ENCODE peak calls at places on chromosomes 16 and 17, in ten cellular contexts. K, P, B, G, L, Z, S, D, W and A are unnamed samples.

GRCh38 chr17:40480501-40481003 is 20.9 kb downstream of the TNS4 start:
- DNase-seq in K (no peak), P (no peak), B (peak; percentile 68), G (peak; percentile 87), L (peak; percentile 38), Z (no peak), S (peak; percentile 83), D (no peak), W (peak; percentile 87), A (no peak)

GRCh38 chr17:76873856-76874255 is 5.7 kb downstream of the MGAT5B start:
- DNase-seq in K (no peak), P (no peak), B (no peak), G (no peak), L (no peak), Z (no peak), S (no peak), D (no peak), W (no peak), A (no peak)

GRCh38 chr17:73419051-73419450 is 107.2 kb upstream of the CDC42EP4 start:
- DNase-seq in K (no peak), P (no peak), B (no peak), G (no peak), L (no peak), Z (no peak), S (no peak), D (no peak), W (no peak), A (no peak)

GRCh38 chr16:57618306-57619132 is 9.9 kb upstream of the ADGRG1 start:
- DNase-seq in K (no peak), P (no peak), B (no peak), G (no peak), L (no peak), Z (no peak), S (no peak), D (no peak), W (no peak), A (no peak)

GRCh38 chr16:23323224-23324030 is 21.3 kb downstream of the SCNN1B start:
- DNase-seq in K (no peak), P (no peak), B (no peak), G (no peak), L (no peak), Z (no peak), S (no peak), D (no peak), W (no peak), A (no peak)

GRCh38 chr17:28693866-28694265 is 17.8 kb downstream of the PROCA1 start:
- DNase-seq in K (no peak), P (no peak), B (no peak), G (no peak), L (no peak), Z (no peak), S (no peak), D (no peak), W (no peak), A (no peak)

GRCh38 chr16:3149630-3150345 is 15.0 kb downstream of the ZNF213 start:
- DNase-seq in K (peak; percentile 65), P (peak; percentile 88), B (no peak), G (peak; percentile 37), L (peak; percentile 39), Z (peak; percentile 63), S (peak; percentile 20), D (no peak), W (peak; percentile 83), A (no peak)

GRCh38 chr16:25184771-25185170 is 32.0 kb upstream of the AQP8 start:
- DNase-seq in K (no peak), P (no peak), B (no peak), G (no peak), L (no peak), Z (no peak), S (no peak), D (no peak), W (no peak), A (no peak)

GRCh38 chr16:65314246-65315003 is 192.6 kb upstream of the CDH11 start:
- DNase-seq in K (no peak), P (no peak), B (no peak), G (no peak), L (no peak), Z (no peak), S (no peak), D (no peak), W (no peak), A (no peak)

GRCh38 chr16:65318138-65318537 is 196.3 kb upstream of the CDH11 start:
- DNase-seq in K (no peak), P (peak; percentile 33), B (no peak), G (no peak), L (no peak), Z (no peak), S (no peak), D (peak; percentile 69), W (no peak), A (no peak)

GRCh38 chr16:65312795-65313194 is 190.9 kb upstream of the CDH11 start:
- DNase-seq in K (no peak), P (no peak), B (no peak), G (no peak), L (peak; percentile 72), Z (no peak), S (no peak), D (no peak), W (no peak), A (peak; percentile 67)

GRCh38 chr16:65312071-65312470 is 190.2 kb upstream of the CDH11 start:
- DNase-seq in K (no peak), P (no peak), B (no peak), G (no peak), L (peak; percentile 53), Z (no peak), S (no peak), D (no peak), W (no peak), A (no peak)

DNA sequence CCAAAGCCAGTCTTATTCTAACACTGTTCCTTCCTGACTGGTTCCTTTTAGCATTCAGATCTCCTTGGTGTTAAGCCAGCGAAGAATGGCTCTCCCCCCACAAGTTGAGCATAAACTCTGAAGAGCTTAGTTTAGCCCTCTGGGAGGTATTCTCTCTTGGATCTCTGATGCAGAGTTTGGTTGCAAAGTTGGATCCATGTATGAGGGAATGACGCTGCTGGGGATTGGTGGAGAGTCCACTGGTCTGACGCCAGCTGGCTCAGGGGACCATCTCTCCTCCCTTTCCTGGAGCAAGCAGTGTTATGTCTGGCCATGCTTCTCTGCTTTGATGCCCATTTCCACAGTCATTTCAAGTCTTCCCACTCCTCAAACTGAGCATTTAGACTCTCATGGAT is 193.1 kb upstream of the CDH11 start:
- DNase-seq in K (no peak), P (peak; percentile 2), B (no peak), G (no peak), L (peak; percentile 92), Z (peak; percentile 79), S (no peak), D (no peak), W (no peak), A (no peak)
- H3K4me3 ChIP-seq in K (no peak overlapping the region), P (no peak overlapping the region), B (no peak overlapping the region), G (no peak overlapping the region), L (no peak overlapping the region), Z (no peak overlapping the region), S (no peak overlapping the region), D (no peak overlapping the region), W (no peak overlapping the region), A (no peak overlapping the region)

DNA sequence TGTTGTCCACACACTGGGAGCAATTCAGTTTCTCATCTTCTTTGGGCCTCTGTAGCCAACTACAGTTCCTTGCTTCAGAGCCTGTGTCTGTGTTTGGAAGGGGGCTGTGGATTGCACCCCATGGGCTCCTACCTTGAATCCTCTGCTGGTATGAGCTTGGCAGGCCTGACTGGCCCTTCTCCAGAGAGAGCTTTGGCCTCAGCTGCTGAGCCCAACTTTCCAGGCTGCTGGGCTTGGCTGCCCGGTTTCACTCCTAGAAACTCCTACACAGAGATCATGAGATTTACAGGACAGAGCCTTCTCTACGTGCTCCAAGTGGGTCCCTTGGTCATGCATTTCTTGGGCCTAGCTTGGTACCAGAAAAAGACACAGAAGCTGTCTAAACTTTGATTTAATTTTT is 354.4 kb downstream of the SNX29 start:
- DNase-seq in K (no peak), P (no peak), B (no peak), G (no peak), L (peak; percentile 17), Z (no peak), S (no peak), D (no peak), W (no peak), A (no peak)
- H3K4me3 ChIP-seq in K (no peak overlapping the region), P (no peak overlapping the region), B (no peak overlapping the region), G (no peak overlapping the region), L (no peak overlapping the region), Z (no peak overlapping the region), S (no peak overlapping the region), D (no peak overlapping the region), W (no peak overlapping the region), A (no peak overlapping the region)

GRCh38 chr17:6497496-6498221 is 53.4 kb downstream of the PIMREG start:
- DNase-seq in K (no peak), P (no peak), B (no peak), G (no peak), L (no peak), Z (no peak), S (no peak), D (no peak), W (no peak), A (no peak)

GRCh38 chr17:6494239-6494941 is 50.1 kb downstream of the PIMREG start:
- DNase-seq in K (no peak), P (no peak), B (no peak), G (no peak), L (no peak), Z (no peak), S (no peak), D (no peak), W (no peak), A (no peak)

GRCh38 chr17:6496116-6496481 is 51.8 kb downstream of the PIMREG start:
- DNase-seq in K (no peak), P (peak; percentile 63), B (no peak), G (peak; percentile 7), L (no peak), Z (peak; percentile 60), S (no peak), D (no peak), W (no peak), A (no peak)

GRCh38 chr17:6496636-6497441 is 52.6 kb downstream of the PIMREG start:
- DNase-seq in K (no peak), P (no peak), B (no peak), G (no peak), L (no peak), Z (no peak), S (no peak), D (no peak), W (no peak), A (no peak)

DNA sequence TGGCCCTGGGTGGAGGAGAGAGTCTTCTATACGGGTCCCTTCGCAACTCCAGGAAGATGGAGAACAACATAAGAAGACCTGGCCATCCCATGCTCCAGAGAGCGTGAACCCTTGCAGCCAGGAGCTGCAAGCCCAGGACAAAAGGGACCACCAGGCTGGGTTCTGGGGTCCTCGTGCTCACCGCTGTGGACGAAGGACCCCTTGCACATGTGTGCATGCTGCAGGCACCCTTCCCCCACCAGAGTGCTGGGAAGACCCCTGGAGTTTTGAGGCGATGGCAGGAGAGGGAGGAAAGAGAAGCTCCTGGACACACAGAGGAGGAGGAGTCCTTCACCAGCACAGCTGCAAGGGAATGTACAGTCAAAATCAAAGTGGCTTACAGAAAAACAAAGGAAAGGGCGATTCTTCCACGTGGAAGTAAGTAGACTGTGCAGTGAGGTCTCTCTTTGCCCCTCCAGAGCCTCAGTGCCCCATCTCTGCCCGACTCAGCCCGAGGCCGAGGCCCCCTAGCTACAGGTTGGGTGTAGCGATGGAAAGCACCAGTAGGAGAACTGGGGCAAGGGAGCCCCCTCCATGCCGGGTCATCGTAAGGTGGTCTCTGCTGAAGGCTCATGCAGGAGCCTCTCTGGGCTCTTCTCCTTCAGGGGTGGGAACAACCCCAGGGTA is 51.3 kb downstream of the PIMREG start:
- DNase-seq in K (no peak), P (no peak), B (no peak), G (peak; percentile 10), L (no peak), Z (no peak), S (no peak), D (no peak), W (no peak), A (no peak)
- H3K4me3 ChIP-seq in K (no peak overlapping the region), P (peak overlapping the region; percentile 14), B (no peak overlapping the region), G (peak overlapping the region; percentile 16), L (no peak overlapping the region), Z (no peak overlapping the region), S (no peak overlapping the region), D (no peak overlapping the region), W (no peak overlapping the region), A (no peak overlapping the region)

DNA sequence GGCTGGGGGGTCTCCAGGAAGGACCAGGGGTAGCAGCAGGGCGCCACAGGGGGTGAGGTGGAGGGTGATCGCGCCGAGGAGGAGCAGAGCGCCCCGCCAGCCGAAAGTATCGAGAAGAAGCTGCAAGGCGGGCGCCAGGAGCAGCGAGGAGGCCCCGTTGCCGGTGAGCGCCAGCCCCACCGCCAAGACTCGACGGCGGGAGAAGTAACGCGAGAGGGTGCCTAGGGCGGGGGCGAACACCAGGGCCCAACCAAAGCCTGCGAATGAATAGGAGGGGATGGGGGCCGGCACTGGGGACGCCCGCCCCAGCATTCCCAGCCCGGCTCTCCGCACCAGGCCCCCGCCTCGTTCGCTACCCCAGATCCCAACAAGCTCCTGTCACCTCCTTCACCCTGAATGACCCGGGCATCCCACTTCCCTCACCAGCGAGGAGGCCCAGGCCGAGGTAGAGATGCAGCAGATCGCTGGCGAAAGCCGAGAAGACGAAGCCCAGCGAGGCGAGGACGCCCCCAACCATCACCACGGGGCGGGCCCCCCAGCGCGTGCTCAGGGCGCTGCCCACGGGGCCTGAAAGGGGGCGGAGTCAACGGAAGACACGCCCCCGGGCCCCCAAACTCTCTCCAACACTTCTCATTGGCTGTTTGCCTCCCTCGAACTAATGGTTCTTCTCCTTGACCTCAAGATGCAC is 1.2 kb downstream of the SLC16A11 start:
- DNase-seq in K (no peak), P (peak; percentile 41), B (no peak), G (peak; percentile 55), L (no peak), Z (no peak), S (no peak), D (no peak), W (no peak), A (no peak)
- H3K4me3 ChIP-seq in K (no peak overlapping the region), P (peak overlapping the region; percentile 43), B (no peak overlapping the region), G (peak overlapping the region; percentile 68), L (no peak overlapping the region), Z (peak overlapping the region; percentile 13), S (peak overlapping the region; percentile 48), D (no peak overlapping the region), W (no peak overlapping the region), A (peak overlapping the region; percentile 50)